ENCODE peak calls at places on chromosomes 16 and 17, in five cellular contexts. N is cardiac fibroblast, U is dorsolateral prefrontal cortex, H is AG04449, P is foreskin fibroblast. M is an unnamed sample.

GRCh38 chr17:4116516-4116915 is 26.3 kb downstream of the ZZEF1 start:
- DNase-seq in N (no peak), U (no peak), H (no peak), P (no peak), M (no peak)

GRCh38 chr17:7856081-7856791 is 1.1 kb downstream of the NAA38 start:
- DNase-seq in N (peak), U (no peak), H (no peak), P (peak), M (peak)

GRCh38 chr17:73103661-73104335 is 11.3 kb upstream of the SLC39A11 start:
- DNase-seq in N (no peak), U (no peak), H (no peak), P (no peak), M (peak)

GRCh38 chr16:4777339-4778049 is 10.5 kb upstream of the ZNF500 start:
- DNase-seq in N (no peak), U (no peak), H (no peak), P (no peak), M (no peak)

GRCh38 chr17:8695241-8695640 is 49.4 kb downstream of the CCDC42 start:
- DNase-seq in N (peak), U (no peak), H (no peak), P (no peak), M (peak)

GRCh38 chr16:79607587-79607986 is 7.0 kb upstream of the MAF start:
- DNase-seq in N (peak), U (no peak), H (no peak), P (no peak), M (peak)

GRCh38 chr17:38550661-38551060 is 55.1 kb downstream of the SRCIN1 start:
- DNase-seq in N (peak), U (peak), H (no peak), P (peak), M (peak)

GRCh38 chr17:77444653-77445029 is 303.9 kb downstream of the SEC14L1 start:
- DNase-seq in N (peak), U (no peak), H (no peak), P (peak), M (no peak)

GRCh38 chr16:88681084-88681680 is 5.1 kb downstream of the SNAI3 start:
- DNase-seq in N (no peak), U (no peak), H (no peak), P (no peak), M (no peak)

GRCh38 chr17:2082003-2082862 is 27.3 kb downstream of the HIC1 start:
- DNase-seq in N (no peak), U (no peak), H (no peak), P (no peak), M (no peak)

GRCh38 chr16:85537795-85538401 is 75.2 kb upstream of the GSE1 start:
- DNase-seq in N (no peak), U (no peak), H (no peak), P (no peak), M (no peak)

GRCh38 chr16:56191807-56192643 is 736 bp downstream of the GNAO1 start:
- DNase-seq in N (no peak), U (peak), H (no peak), P (no peak), M (no peak)

GRCh38 chr17:82095777-82096708 is 2.0 kb downstream of the FASN start:
- DNase-seq in N (no peak), U (no peak), H (no peak), P (no peak), M (no peak)

GRCh38 chr17:37089998-37090397 is 141.2 kb downstream of the AATF start:
- DNase-seq in N (no peak), U (no peak), H (no peak), P (no peak), M (no peak)

GRCh38 chr17:67920212-67920611 is 76.1 kb downstream of the C17orf58 start:
- DNase-seq in N (no peak), U (no peak), H (no peak), P (no peak), M (no peak)

GRCh38 chr16:84331998-84332780 is 36.1 kb upstream of the ATP2C2 start:
- DNase-seq in N (no peak), U (no peak), H (no peak), P (no peak), M (no peak)

GRCh38 chr16:68417711-68418301 is 30.5 kb downstream of the SMPD3 start:
- DNase-seq in N (no peak), U (no peak), H (no peak), P (no peak), M (no peak)

GRCh38 chr16:88428616-88429386 is 24.3 kb upstream of the ZFPM1 start:
- DNase-seq in N (no peak), U (no peak), H (no peak), P (no peak), M (no peak)

GRCh38 chr17:55660171-55660886 is 62.3 kb downstream of the TMEM100 start:
- DNase-seq in N (no peak), U (no peak), H (no peak), P (no peak), M (no peak)

GRCh38 chr17:40516581-40517285 is 15.3 kb upstream of the TNS4 start:
- DNase-seq in N (no peak), U (no peak), H (no peak), P (no peak), M (peak)

GRCh38 chr17:69539781-69540319 is 125.4 kb downstream of the MAP2K6 start:
- DNase-seq in N (peak), U (no peak), H (no peak), P (peak), M (peak)

GRCh38 chr17:18008496-18009268 is 30.3 kb downstream of the ATPAF2 start:
- DNase-seq in N (no peak), U (no peak), H (peak), P (peak), M (peak)

GRCh38 chr17:58277726-58278595 is 2.8 kb downstream of the MPO start:
- DNase-seq in N (no peak), U (no peak), H (no peak), P (no peak), M (no peak)

GRCh38 chr16:85577899-85578598 is 35.1 kb upstream of the GSE1 start:
- DNase-seq in N (no peak), U (no peak), H (no peak), P (no peak), M (no peak)

GRCh38 chr17:73749906-73750305 is 105.7 kb upstream of the SDK2 start:
- DNase-seq in N (no peak), U (no peak), H (no peak), P (no peak), M (no peak)

GRCh38 chr17:37884516-37884915 is 39.7 kb upstream of the TBC1D3K start:
- DNase-seq in N (no peak), U (no peak), H (no peak), P (no peak), M (no peak)

GRCh38 chr16:68288252-68288650 is 22.5 kb downstream of the SLC7A6OS start:
- DNase-seq in N (no peak), U (no peak), H (no peak), P (no peak), M (no peak)

GRCh38 chr16:149024-149675 is 3.3 kb upstream of the HBZ start:
- DNase-seq in N (no peak), U (no peak), H (peak), P (peak), M (peak)

GRCh38 chr17:1275962-1276736 is 3.3 kb upstream of the TRARG1 start:
- DNase-seq in N (peak), U (no peak), H (no peak), P (no peak), M (peak)

GRCh38 chr17:82941021-82942001 is 101.5 kb upstream of the ZNF750 start:
- DNase-seq in N (no peak), U (peak), H (no peak), P (no peak), M (no peak)

GRCh38 chr17:43595466-43595865 is 49.3 kb upstream of the ETV4 start:
- DNase-seq in N (no peak), U (no peak), H (no peak), P (no peak), M (no peak)

GRCh38 chr16:27401768-27402568 is at the start of gene IL21R:
- DNase-seq in N (peak), U (no peak), H (no peak), P (peak), M (peak)

GRCh38 chr17:7004398-7005253 is 7.8 kb upstream of the RNASEK start:
- DNase-seq in N (peak), U (no peak), H (no peak), P (peak), M (peak)

GRCh38 chr17:8104911-8105310 is 13.4 kb downstream of the ALOXE3 start:
- DNase-seq in N (no peak), U (no peak), H (no peak), P (no peak), M (no peak)

GRCh38 chr16:78060787-78061186 is 38.4 kb downstream of the CLEC3A start:
- DNase-seq in N (no peak), U (no peak), H (no peak), P (no peak), M (no peak)

GRCh38 chr17:14803781-14804180 is 461.3 kb downstream of the PMP22 start:
- DNase-seq in N (peak), U (no peak), H (no peak), P (peak), M (no peak)

GRCh38 chr16:65698943-65699342 is 577.1 kb upstream of the CDH11 start:
- DNase-seq in N (peak), U (no peak), H (no peak), P (peak), M (peak)

GRCh38 chr16:70684146-70685060 is 1.4 kb downstream of the MTSS2 start:
- DNase-seq in N (no peak), U (no peak), H (no peak), P (no peak), M (no peak)
- H3K4me3 ChIP-seq in N (peak), U (peak), H (peak), P (peak), M (peak)

GRCh38 chr17:61345825-61346628 is 53.6 kb upstream of the TBX2 start:
- DNase-seq in N (no peak), U (no peak), H (no peak), P (no peak), M (no peak)

GRCh38 chr17:61351745-61352407 is 47.8 kb upstream of the TBX2 start:
- DNase-seq in N (no peak), U (no peak), H (no peak), P (no peak), M (no peak)

GRCh38 chr17:61352408-61352770 is 47.3 kb upstream of the TBX2 start:
- DNase-seq in N (peak), U (no peak), H (no peak), P (no peak), M (no peak)

GRCh38 chr17:61352771-61353170 is 46.9 kb upstream of the TBX2 start:
- DNase-seq in N (no peak), U (no peak), H (no peak), P (no peak), M (no peak)

DNA sequence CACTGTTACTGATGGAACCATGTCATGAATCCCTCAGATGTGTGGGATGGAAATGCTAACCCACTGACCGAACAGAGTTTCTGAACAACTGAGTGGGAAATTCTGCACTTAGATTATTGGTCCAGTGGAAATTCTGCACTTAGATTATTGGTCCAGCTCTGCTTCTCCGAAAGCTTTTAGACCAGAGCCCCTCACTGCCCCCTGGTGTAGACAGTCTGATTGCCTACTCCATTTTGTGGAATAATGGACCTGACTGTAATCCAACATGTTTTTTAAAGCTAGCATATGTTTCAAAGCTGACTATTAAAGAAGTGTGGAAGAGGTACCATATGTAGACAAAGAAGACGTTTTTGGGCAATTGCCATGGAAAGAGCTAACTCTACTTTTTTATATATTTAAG is 50.3 kb upstream of the TBX2 start:
- DNase-seq in N (no peak), U (no peak), H (no peak), P (no peak), M (no peak)
- TF ChIP-seq CTCF in N (peak), U (no peak), H (peak), P (no peak), M (peak)

DNA sequence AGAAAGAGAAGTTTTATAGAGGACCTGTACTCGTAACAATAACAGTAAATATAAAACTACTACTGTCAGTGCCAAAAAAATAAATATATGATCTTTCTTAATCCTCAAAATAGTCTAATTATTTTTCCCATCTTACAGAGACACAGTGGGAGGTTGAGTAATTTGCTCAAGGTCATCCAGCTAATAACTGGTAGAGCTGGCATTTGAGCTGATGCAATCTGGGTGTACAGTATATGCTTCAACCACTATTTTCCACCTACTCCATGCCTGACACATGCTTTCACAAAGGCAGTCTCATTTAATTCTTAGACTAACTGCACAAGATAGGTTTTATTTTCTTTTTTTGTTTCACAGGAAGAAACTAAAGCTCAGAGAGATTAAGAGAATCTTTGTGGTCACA is 33.6 kb downstream of the PIGL start:
- DNase-seq in N (peak), U (no peak), H (peak), P (peak), M (peak)
- H3K4me3 ChIP-seq in N (no peak), U (no peak), H (no peak), P (no peak), M (no peak)

DNA sequence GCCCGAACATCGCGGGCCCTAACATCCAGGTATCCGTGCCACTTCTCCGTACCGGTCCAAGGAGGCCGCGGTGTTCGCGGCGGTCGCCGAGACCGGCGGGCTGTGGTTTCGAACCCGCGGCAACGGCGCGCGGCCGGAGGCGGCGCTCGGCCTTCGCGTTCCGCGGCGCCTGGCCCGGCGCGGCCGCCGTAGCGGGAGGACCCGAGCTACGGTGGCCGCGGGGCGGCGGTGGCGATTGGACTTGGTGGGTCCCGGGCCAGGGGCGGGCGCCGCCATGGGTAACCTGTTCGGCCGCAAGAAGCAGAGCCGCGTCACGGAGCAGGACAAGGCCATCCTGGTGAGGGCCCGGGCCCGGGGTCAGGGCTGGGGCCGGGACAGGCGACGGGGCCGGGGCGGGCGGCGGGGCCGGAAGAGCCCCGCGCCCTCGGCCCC is at the start of gene CHMP6:
- DNase-seq in N (peak), U (peak), H (no peak), P (peak), M (peak)
- TF ChIP-seq CTCF in N (no peak), U (peak), H (no peak), P (no peak), M (no peak)

GRCh38 chr16:2475413-2476344 is 752 bp downstream of the TBC1D24 start:
- DNase-seq in N (no peak), U (no peak), H (no peak), P (no peak), M (no peak)
- H3K4me3 ChIP-seq in N (peak), U (peak), H (peak), P (peak), M (peak)